ENCODE peak calls at places on chromosomes 3 and 15, in seven cellular contexts. K is HS-27A; S is CD4-positive, alpha-beta T cell; C is IMR-90; E is NCI-H2081; B is activated gamma-delta T cell treated with Interleukin-2 at 50 U/mL for 16 hours; G is substantia nigra. O is an unnamed sample.

GRCh38 chr3:8474991-8475390 is 26.6 kb upstream of the LMCD1 start:
- DNase-seq in K (no peak), S (no peak), C (no peak), E (no peak), B (no peak), G (no peak), O (no peak)

GRCh38 chr3:190721330-190721729 is 141.2 kb downstream of the GMNC start:
- DNase-seq in K (no peak), S (no peak), C (no peak), E (no peak), B (no peak), G (no peak), O (no peak)

GRCh38 chr15:68982002-68982401 is 32.5 kb upstream of the NOX5 start:
- DNase-seq in K (no peak), S (no peak), C (no peak), E (no peak), B (no peak), G (no peak), O (no peak)

GRCh38 chr3:109177888-109178287 is 41.4 kb downstream of the C3orf85 start:
- DNase-seq in K (no peak), S (no peak), C (no peak), E (no peak), B (no peak), G (no peak), O (no peak)

GRCh38 chr3:14598143-14598569 is 53.4 kb upstream of the CCDC174 start:
- DNase-seq in K (peak; percentile 8), S (peak; percentile 37), C (peak; percentile 39), E (peak; percentile 40), B (peak; percentile 55), G (no peak), O (no peak)

GRCh38 chr15:50880651-50881114 is 27.8 kb upstream of the AP4E1 start:
- DNase-seq in K (no peak), S (no peak), C (peak; percentile 86), E (no peak), B (no peak), G (no peak), O (no peak)

GRCh38 chr3:45571969-45572368 is 22.6 kb upstream of the LIMD1 start:
- DNase-seq in K (no peak), S (no peak), C (no peak), E (no peak), B (no peak), G (no peak), O (no peak)

GRCh38 chr3:84439476-84439875 is 519.3 kb upstream of the CADM2 start:
- DNase-seq in K (no peak), S (no peak), C (no peak), E (no peak), B (no peak), G (no peak), O (no peak)

GRCh38 chr3:30655187-30655812 is 48.9 kb downstream of the TGFBR2 start:
- DNase-seq in K (no peak), S (no peak), C (peak; percentile 43), E (no peak), B (peak; percentile 21), G (no peak), O (no peak)

GRCh38 chr15:100788731-100789105 is 90.9 kb upstream of the ALDH1A3 start:
- DNase-seq in K (no peak), S (no peak), C (no peak), E (no peak), B (no peak), G (no peak), O (no peak)

GRCh38 chr3:127771746-127772145 is 50.6 kb downstream of the MGLL start:
- DNase-seq in K (no peak), S (no peak), C (no peak), E (no peak), B (no peak), G (no peak), O (no peak)

GRCh38 chr15:94844533-94845390 is 613.4 kb downstream of the MCTP2 start:
- DNase-seq in K (no peak), S (no peak), C (no peak), E (peak; percentile 51), B (no peak), G (no peak), O (no peak)

O was measured in keratinocyte.